ENCODE peak calls at places on chromosomes 16 and 17, in ten cellular contexts. One of them, this sample, is unnamed.

GRCh38 chr16:75118943-75119539 is 2.5 kb upstream of the LDHD start:
- DNase-seq in iPS-NIHi11: no peak
- DNase-seq in SW480: no peak
- DNase-seq in posterior cingulate gyrus: no peak
- DNase-seq in ACHN: no peak
- DNase-seq in fibroblast of pulmonary artery: no peak
- DNase-seq in activated CD4-positive, alpha-beta T cell treated with anti-CD3 and anti-CD28 coated beads, Interleukin-2, amount 50 U/mL, for 1 hour: no peak
- DNase-seq in stimulated activated CD8-positive, alpha-beta memory T cell treated with anti-CD3 and anti-CD28 coated beads, Interleukin-4, amount 100 ng/mL, for 48 hours: no peak
- DNase-seq in GM04504: no peak
- DNase-seq in HTR-8/SVneo: no peak
- DNase-seq in this sample: no peak

GRCh38 chr16:48531011-48531962 is 78.7 kb downstream of the N4BP1 start:
- DNase-seq in iPS-NIHi11: no peak
- DNase-seq in SW480: no peak
- DNase-seq in posterior cingulate gyrus: no peak
- DNase-seq in ACHN: no peak
- DNase-seq in fibroblast of pulmonary artery: no peak
- DNase-seq in activated CD4-positive, alpha-beta T cell treated with anti-CD3 and anti-CD28 coated beads, Interleukin-2, amount 50 U/mL, for 1 hour: no peak
- DNase-seq in stimulated activated CD8-positive, alpha-beta memory T cell treated with anti-CD3 and anti-CD28 coated beads, Interleukin-4, amount 100 ng/mL, for 48 hours: no peak
- DNase-seq in GM04504: peak; percentile 62
- DNase-seq in HTR-8/SVneo: no peak
- DNase-seq in this sample: peak; percentile 17

GRCh38 chr16:11306997-11307638 is 26.0 kb upstream of the PRM1 start:
- DNase-seq in iPS-NIHi11: no peak
- DNase-seq in SW480: no peak
- DNase-seq in posterior cingulate gyrus: no peak
- DNase-seq in ACHN: no peak
- DNase-seq in fibroblast of pulmonary artery: peak; percentile 27
- DNase-seq in activated CD4-positive, alpha-beta T cell treated with anti-CD3 and anti-CD28 coated beads, Interleukin-2, amount 50 U/mL, for 1 hour: no peak
- DNase-seq in stimulated activated CD8-positive, alpha-beta memory T cell treated with anti-CD3 and anti-CD28 coated beads, Interleukin-4, amount 100 ng/mL, for 48 hours: no peak
- DNase-seq in GM04504: no peak
- DNase-seq in HTR-8/SVneo: no peak
- DNase-seq in this sample: no peak

GRCh38 chr17:40329981-40330794 is 21.2 kb downstream of the RARA start:
- DNase-seq in iPS-NIHi11: no peak
- DNase-seq in SW480: no peak
- DNase-seq in posterior cingulate gyrus: no peak
- DNase-seq in ACHN: no peak
- DNase-seq in fibroblast of pulmonary artery: no peak
- DNase-seq in activated CD4-positive, alpha-beta T cell treated with anti-CD3 and anti-CD28 coated beads, Interleukin-2, amount 50 U/mL, for 1 hour: no peak
- DNase-seq in stimulated activated CD8-positive, alpha-beta memory T cell treated with anti-CD3 and anti-CD28 coated beads, Interleukin-4, amount 100 ng/mL, for 48 hours: no peak
- DNase-seq in GM04504: no peak
- DNase-seq in HTR-8/SVneo: no peak
- DNase-seq in this sample: peak; percentile 56

GRCh38 chr17:9287301-9287700 is 266.0 kb downstream of the NTN1 start:
- DNase-seq in iPS-NIHi11: no peak
- DNase-seq in SW480: no peak
- DNase-seq in posterior cingulate gyrus: no peak
- DNase-seq in ACHN: no peak
- DNase-seq in fibroblast of pulmonary artery: no peak
- DNase-seq in activated CD4-positive, alpha-beta T cell treated with anti-CD3 and anti-CD28 coated beads, Interleukin-2, amount 50 U/mL, for 1 hour: no peak
- DNase-seq in stimulated activated CD8-positive, alpha-beta memory T cell treated with anti-CD3 and anti-CD28 coated beads, Interleukin-4, amount 100 ng/mL, for 48 hours: no peak
- DNase-seq in GM04504: no peak
- DNase-seq in HTR-8/SVneo: no peak
- DNase-seq in this sample: no peak

GRCh38 chr16:84686702-84687298 is 13.0 kb upstream of the USP10 start:
- DNase-seq in iPS-NIHi11: no peak
- DNase-seq in SW480: no peak
- DNase-seq in posterior cingulate gyrus: no peak
- DNase-seq in ACHN: no peak
- DNase-seq in fibroblast of pulmonary artery: no peak
- DNase-seq in activated CD4-positive, alpha-beta T cell treated with anti-CD3 and anti-CD28 coated beads, Interleukin-2, amount 50 U/mL, for 1 hour: no peak
- DNase-seq in stimulated activated CD8-positive, alpha-beta memory T cell treated with anti-CD3 and anti-CD28 coated beads, Interleukin-4, amount 100 ng/mL, for 48 hours: no peak
- DNase-seq in GM04504: no peak
- DNase-seq in HTR-8/SVneo: no peak
- DNase-seq in this sample: peak; percentile 12

GRCh38 chr16:68969338-68969737 is 126.0 kb downstream of the TANGO6 start:
- DNase-seq in iPS-NIHi11: no peak
- DNase-seq in SW480: no peak
- DNase-seq in posterior cingulate gyrus: no peak
- DNase-seq in ACHN: no peak
- DNase-seq in fibroblast of pulmonary artery: no peak
- DNase-seq in activated CD4-positive, alpha-beta T cell treated with anti-CD3 and anti-CD28 coated beads, Interleukin-2, amount 50 U/mL, for 1 hour: no peak
- DNase-seq in stimulated activated CD8-positive, alpha-beta memory T cell treated with anti-CD3 and anti-CD28 coated beads, Interleukin-4, amount 100 ng/mL, for 48 hours: no peak
- DNase-seq in GM04504: no peak
- DNase-seq in HTR-8/SVneo: no peak
- DNase-seq in this sample: no peak

GRCh38 chr17:4448197-4448980 is 14.6 kb downstream of the SPNS3 start:
- DNase-seq in iPS-NIHi11: no peak
- DNase-seq in SW480: no peak
- DNase-seq in posterior cingulate gyrus: no peak
- DNase-seq in ACHN: no peak
- DNase-seq in fibroblast of pulmonary artery: no peak
- DNase-seq in activated CD4-positive, alpha-beta T cell treated with anti-CD3 and anti-CD28 coated beads, Interleukin-2, amount 50 U/mL, for 1 hour: no peak
- DNase-seq in stimulated activated CD8-positive, alpha-beta memory T cell treated with anti-CD3 and anti-CD28 coated beads, Interleukin-4, amount 100 ng/mL, for 48 hours: no peak
- DNase-seq in GM04504: no peak
- DNase-seq in HTR-8/SVneo: no peak
- DNase-seq in this sample: no peak

GRCh38 chr16:89093602-89094251 is at the start of gene ACSF3:
- DNase-seq in iPS-NIHi11: peak; percentile 93
- DNase-seq in SW480: peak; percentile 46
- DNase-seq in posterior cingulate gyrus: no peak
- DNase-seq in ACHN: peak; percentile 61
- DNase-seq in fibroblast of pulmonary artery: peak; percentile 53
- DNase-seq in activated CD4-positive, alpha-beta T cell treated with anti-CD3 and anti-CD28 coated beads, Interleukin-2, amount 50 U/mL, for 1 hour: peak; percentile 64
- DNase-seq in stimulated activated CD8-positive, alpha-beta memory T cell treated with anti-CD3 and anti-CD28 coated beads, Interleukin-4, amount 100 ng/mL, for 48 hours: peak; percentile 77
- DNase-seq in GM04504: peak; percentile 18
- DNase-seq in HTR-8/SVneo: peak; percentile 61
- DNase-seq in this sample: peak; percentile 75

GRCh38 chr17:46771601-46772012 is 46.9 kb downstream of the WNT3 start:
- DNase-seq in iPS-NIHi11: peak; percentile 82
- DNase-seq in SW480: peak; percentile 15
- DNase-seq in posterior cingulate gyrus: no peak
- DNase-seq in ACHN: peak; percentile 66
- DNase-seq in fibroblast of pulmonary artery: no peak
- DNase-seq in activated CD4-positive, alpha-beta T cell treated with anti-CD3 and anti-CD28 coated beads, Interleukin-2, amount 50 U/mL, for 1 hour: no peak
- DNase-seq in stimulated activated CD8-positive, alpha-beta memory T cell treated with anti-CD3 and anti-CD28 coated beads, Interleukin-4, amount 100 ng/mL, for 48 hours: no peak
- DNase-seq in GM04504: no peak
- DNase-seq in HTR-8/SVneo: peak; percentile 57
- DNase-seq in this sample: peak; percentile 80

GRCh38 chr17:63772801-63773271 is 561 bp downstream of the CCDC47 start:
- DNase-seq in iPS-NIHi11: no peak
- DNase-seq in SW480: peak; percentile 33
- DNase-seq in posterior cingulate gyrus: no peak
- DNase-seq in ACHN: peak; percentile 56
- DNase-seq in fibroblast of pulmonary artery: peak; percentile 31
- DNase-seq in activated CD4-positive, alpha-beta T cell treated with anti-CD3 and anti-CD28 coated beads, Interleukin-2, amount 50 U/mL, for 1 hour: no peak
- DNase-seq in stimulated activated CD8-positive, alpha-beta memory T cell treated with anti-CD3 and anti-CD28 coated beads, Interleukin-4, amount 100 ng/mL, for 48 hours: no peak
- DNase-seq in GM04504: no peak
- DNase-seq in HTR-8/SVneo: no peak
- DNase-seq in this sample: no peak

GRCh38 chr17:16250635-16251034 is 33.6 kb downstream of the PIGL start:
- DNase-seq in iPS-NIHi11: no peak
- DNase-seq in SW480: peak; percentile 21
- DNase-seq in posterior cingulate gyrus: no peak
- DNase-seq in ACHN: no peak
- DNase-seq in fibroblast of pulmonary artery: peak; percentile 48
- DNase-seq in activated CD4-positive, alpha-beta T cell treated with anti-CD3 and anti-CD28 coated beads, Interleukin-2, amount 50 U/mL, for 1 hour: no peak
- DNase-seq in stimulated activated CD8-positive, alpha-beta memory T cell treated with anti-CD3 and anti-CD28 coated beads, Interleukin-4, amount 100 ng/mL, for 48 hours: no peak
- DNase-seq in GM04504: no peak
- DNase-seq in HTR-8/SVneo: no peak
- DNase-seq in this sample: no peak

GRCh38 chr17:55238931-55239297 is 25.8 kb upstream of the HLF start:
- DNase-seq in iPS-NIHi11: peak; percentile 41
- DNase-seq in SW480: peak; percentile 47
- DNase-seq in posterior cingulate gyrus: peak; percentile 84
- DNase-seq in ACHN: peak; percentile 23
- DNase-seq in fibroblast of pulmonary artery: no peak
- DNase-seq in activated CD4-positive, alpha-beta T cell treated with anti-CD3 and anti-CD28 coated beads, Interleukin-2, amount 50 U/mL, for 1 hour: peak; percentile 11
- DNase-seq in stimulated activated CD8-positive, alpha-beta memory T cell treated with anti-CD3 and anti-CD28 coated beads, Interleukin-4, amount 100 ng/mL, for 48 hours: no peak
- DNase-seq in GM04504: no peak
- DNase-seq in HTR-8/SVneo: peak; percentile 23
- DNase-seq in this sample: peak; percentile 66

GRCh38 chr16:4529085-4530060 is 9.2 kb downstream of the CDIP1 start:
- DNase-seq in iPS-NIHi11: peak; percentile 64
- DNase-seq in SW480: no peak
- DNase-seq in posterior cingulate gyrus: peak; percentile 70
- DNase-seq in ACHN: no peak
- DNase-seq in fibroblast of pulmonary artery: peak; percentile 16
- DNase-seq in activated CD4-positive, alpha-beta T cell treated with anti-CD3 and anti-CD28 coated beads, Interleukin-2, amount 50 U/mL, for 1 hour: no peak
- DNase-seq in stimulated activated CD8-positive, alpha-beta memory T cell treated with anti-CD3 and anti-CD28 coated beads, Interleukin-4, amount 100 ng/mL, for 48 hours: no peak
- DNase-seq in GM04504: no peak
- DNase-seq in HTR-8/SVneo: no peak
- DNase-seq in this sample: peak; percentile 13

GRCh38 chr17:36755586-36755985 is 154.2 kb downstream of the MRM1 start:
- DNase-seq in iPS-NIHi11: peak; percentile 75
- DNase-seq in SW480: peak; percentile 60
- DNase-seq in posterior cingulate gyrus: no peak
- DNase-seq in ACHN: peak; percentile 28
- DNase-seq in fibroblast of pulmonary artery: peak; percentile 4
- DNase-seq in activated CD4-positive, alpha-beta T cell treated with anti-CD3 and anti-CD28 coated beads, Interleukin-2, amount 50 U/mL, for 1 hour: peak; percentile 33
- DNase-seq in stimulated activated CD8-positive, alpha-beta memory T cell treated with anti-CD3 and anti-CD28 coated beads, Interleukin-4, amount 100 ng/mL, for 48 hours: peak; percentile 64
- DNase-seq in GM04504: no peak
- DNase-seq in HTR-8/SVneo: peak; percentile 33
- DNase-seq in this sample: peak; percentile 72

GRCh38 chr16:86664518-86665318 is 86.4 kb downstream of the FOXL1 start:
- DNase-seq in iPS-NIHi11: no peak
- DNase-seq in SW480: peak; percentile 97
- DNase-seq in posterior cingulate gyrus: peak; percentile 62
- DNase-seq in ACHN: peak; percentile 96
- DNase-seq in fibroblast of pulmonary artery: peak; percentile 94
- DNase-seq in activated CD4-positive, alpha-beta T cell treated with anti-CD3 and anti-CD28 coated beads, Interleukin-2, amount 50 U/mL, for 1 hour: no peak
- DNase-seq in stimulated activated CD8-positive, alpha-beta memory T cell treated with anti-CD3 and anti-CD28 coated beads, Interleukin-4, amount 100 ng/mL, for 48 hours: peak; percentile 77
- DNase-seq in GM04504: peak; percentile 84
- DNase-seq in HTR-8/SVneo: peak; percentile 81
- DNase-seq in this sample: peak; percentile 13

GRCh38 chr16:67394271-67395104 is 1.2 kb upstream of the TPPP3 start:
- DNase-seq in iPS-NIHi11: no peak
- DNase-seq in SW480: no peak
- DNase-seq in posterior cingulate gyrus: no peak
- DNase-seq in ACHN: no peak
- DNase-seq in fibroblast of pulmonary artery: no peak
- DNase-seq in activated CD4-positive, alpha-beta T cell treated with anti-CD3 and anti-CD28 coated beads, Interleukin-2, amount 50 U/mL, for 1 hour: no peak
- DNase-seq in stimulated activated CD8-positive, alpha-beta memory T cell treated with anti-CD3 and anti-CD28 coated beads, Interleukin-4, amount 100 ng/mL, for 48 hours: no peak
- DNase-seq in GM04504: no peak
- DNase-seq in HTR-8/SVneo: no peak
- DNase-seq in this sample: peak; percentile 30

GRCh38 chr17:1421470-1421869 is 21.4 kb upstream of the YWHAE start:
- DNase-seq in iPS-NIHi11: no peak
- DNase-seq in SW480: no peak
- DNase-seq in posterior cingulate gyrus: no peak
- DNase-seq in ACHN: no peak
- DNase-seq in fibroblast of pulmonary artery: no peak
- DNase-seq in activated CD4-positive, alpha-beta T cell treated with anti-CD3 and anti-CD28 coated beads, Interleukin-2, amount 50 U/mL, for 1 hour: no peak
- DNase-seq in stimulated activated CD8-positive, alpha-beta memory T cell treated with anti-CD3 and anti-CD28 coated beads, Interleukin-4, amount 100 ng/mL, for 48 hours: no peak
- DNase-seq in GM04504: no peak
- DNase-seq in HTR-8/SVneo: no peak
- DNase-seq in this sample: no peak

This sample was measured in DMS53.